ENCODE peak calls at places on chromosome 5, in five cellular contexts. M, Q, X, E and O are unnamed samples.

GRCh38 chr5:7877851-7878250 is 8.9 kb downstream of the MTRR start:
- DNase-seq in M (no peak), Q (no peak), X (no peak), E (no peak), O (peak; percentile 23)

GRCh38 chr5:116942622-116943021 is 368.0 kb upstream of the SEMA6A start:
- DNase-seq in M (no peak), Q (no peak), X (no peak), E (no peak), O (peak; percentile 4)

GRCh38 chr5:79297661-79298060 is 61.7 kb downstream of the JMY start:
- DNase-seq in M (peak; percentile 43), Q (no peak), X (no peak), E (no peak), O (no peak)

GRCh38 chr5:138981606-138982005 is 106.5 kb upstream of the LRRTM2 start:
- DNase-seq in M (peak; percentile 1), Q (no peak), X (no peak), E (no peak), O (no peak)

GRCh38 chr5:42516282-42517042 is 93.2 kb downstream of the GHR start:
- DNase-seq in M (no peak), Q (no peak), X (no peak), E (no peak), O (no peak)

GRCh38 chr5:84764227-84764626 is 379.5 kb upstream of the EDIL3 start:
- DNase-seq in M (no peak), Q (no peak), X (no peak), E (no peak), O (no peak)

GRCh38 chr5:98307811-98308210 is 465.7 kb upstream of the RGMB start:
- DNase-seq in M (peak; percentile 95), Q (no peak), X (no peak), E (no peak), O (no peak)

GRCh38 chr5:38426986-38427950 is 129.2 kb downstream of the LIFR start:
- DNase-seq in M (peak; percentile 21), Q (no peak), X (no peak), E (no peak), O (peak; percentile 65)

GRCh38 chr5:128143911-128144310 is 60.3 kb downstream of the SLC12A2 start:
- DNase-seq in M (no peak), Q (no peak), X (no peak), E (no peak), O (no peak)

GRCh38 chr5:66164044-66164790 is 20.1 kb downstream of the SREK1 start:
- DNase-seq in M (no peak), Q (peak; percentile 36), X (no peak), E (no peak), O (no peak)

GRCh38 chr5:168852329-168852728 is 273.2 kb upstream of the PANK3 start:
- DNase-seq in M (no peak), Q (no peak), X (no peak), E (no peak), O (no peak)

GRCh38 chr5:124932791-124933600 is 186.6 kb upstream of the ZNF608 start:
- DNase-seq in M (no peak), Q (peak; percentile 78), X (no peak), E (no peak), O (peak; percentile 59)

GRCh38 chr5:1217596-1218206 is 7.5 kb upstream of the SLC6A18 start:
- DNase-seq in M (no peak), Q (no peak), X (no peak), E (peak; percentile 38), O (no peak)

GRCh38 chr5:78407458-78407857 is 47.0 kb downstream of the SCAMP1 start:
- DNase-seq in M (no peak), Q (no peak), X (no peak), E (no peak), O (no peak)

GRCh38 chr5:39543335-39543734 is 118.6 kb upstream of the DAB2 start:
- DNase-seq in M (no peak), Q (no peak), X (no peak), E (no peak), O (no peak)

GRCh38 chr5:125446986-125447385 is 700.5 kb upstream of the ZNF608 start:
- DNase-seq in M (peak; percentile 89), Q (peak; percentile 33), X (no peak), E (no peak), O (peak; percentile 52)

DNA sequence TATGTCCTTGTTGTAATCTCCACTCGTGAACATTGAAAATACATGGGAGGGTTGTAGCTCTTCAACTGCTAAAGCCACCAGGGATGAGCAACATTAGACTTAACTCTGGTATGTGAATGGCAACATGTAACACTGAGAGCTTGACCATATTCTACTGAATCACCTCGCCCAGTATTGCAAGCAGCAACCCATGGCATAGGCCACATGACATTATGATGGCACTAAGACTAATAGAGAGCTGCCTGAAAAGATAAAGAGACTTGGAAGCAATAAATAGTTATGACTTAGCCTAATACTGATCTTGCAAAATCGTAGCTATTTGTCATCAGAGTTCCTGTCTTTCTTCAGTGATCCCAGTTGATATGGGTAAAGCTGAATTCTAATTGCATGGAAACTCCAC is 108.4 kb upstream of the NREP start:
- DNase-seq in M (peak; percentile 2), Q (no peak), X (no peak), E (no peak), O (no peak)
- TF ChIP-seq CTCF in M (no peak), Q (no peak), X (no peak), E (no peak), O (no peak)

GRCh38 chr5:88829053-88829452 is 53.9 kb downstream of the MEF2C start:
- DNase-seq in M (peak; percentile 7), Q (no peak), X (no peak), E (no peak), O (no peak)
- TF ChIP-seq CTCF in M (no peak), Q (no peak), X (no peak), E (no peak), O (no peak)

DNA sequence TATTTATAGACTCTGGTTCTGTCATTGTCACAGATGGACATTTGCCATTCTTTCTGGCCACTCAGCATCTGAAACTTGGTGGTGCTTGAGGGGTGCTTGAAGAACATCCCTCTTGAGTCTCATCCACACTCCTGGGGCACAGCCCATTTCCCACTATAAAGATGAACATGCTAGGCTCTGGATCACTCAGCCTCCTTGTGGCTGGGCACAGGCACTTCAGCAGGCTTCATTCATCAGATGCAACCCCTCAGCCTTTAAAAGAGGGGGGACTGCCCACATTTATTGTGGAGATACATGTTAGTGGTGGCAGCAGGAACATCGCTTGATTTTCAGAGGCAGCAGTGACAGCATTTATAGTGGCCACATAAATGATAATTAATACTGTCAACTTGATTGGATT is 124.7 kb upstream of the NIPBL start:
- DNase-seq in M (peak; percentile 28), Q (no peak), X (no peak), E (no peak), O (no peak)
- TF ChIP-seq CTCF in M (peak; percentile 33), Q (peak; percentile 11), X (no peak), E (peak; percentile 24), O (no peak)

GRCh38 chr5:141175933-141176332 is 1.7 kb upstream of the PCDHB8 start:
- DNase-seq in M (no peak), Q (no peak), X (no peak), E (no peak), O (no peak)

GRCh38 chr5:141172381-141173204 is at the start of gene PCDHB7:
- DNase-seq in M (no peak), Q (no peak), X (no peak), E (peak; percentile 29), O (peak; percentile 68)
- TF ChIP-seq CTCF in M (peak; percentile 45), Q (peak; percentile 51), X (no peak), E (peak; percentile 24), O (peak; percentile 59)

GRCh38 chr5:58477760-58478159 is 13.5 kb upstream of the GAPT start:
- DNase-seq in M (no peak), Q (no peak), X (no peak), E (no peak), O (no peak)
- TF ChIP-seq CTCF in M (peak; percentile 40), Q (no peak), X (no peak), E (no peak), O (peak; percentile 17)

GRCh38 chr5:108924457-108924961 is 176.8 kb downstream of the FER start:
- DNase-seq in M (peak; percentile 15), Q (no peak), X (no peak), E (no peak), O (no peak)
- TF ChIP-seq CTCF in M (peak; percentile 45), Q (peak; percentile 9), X (no peak), E (no peak), O (no peak)

DNA sequence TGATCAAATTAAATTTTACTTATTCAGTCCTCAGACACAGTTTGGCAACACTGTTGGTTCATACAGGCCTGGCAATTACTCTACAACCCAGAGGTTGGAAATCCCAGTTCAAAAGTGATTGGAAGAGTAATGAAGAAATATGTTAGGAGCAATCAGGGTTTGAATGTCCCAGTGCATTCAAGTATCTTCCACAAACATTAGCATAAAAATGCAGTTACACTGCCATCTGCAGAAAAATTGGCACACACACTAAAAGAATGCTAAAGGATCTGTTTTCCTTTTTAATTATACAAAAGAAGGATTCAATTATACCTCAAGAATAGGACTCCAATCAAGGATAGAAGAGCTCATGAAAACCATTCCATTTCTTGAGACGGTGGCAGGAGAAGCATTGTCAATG is 130.2 kb downstream of the DNAH5 start:
- DNase-seq in M (peak; percentile 75), Q (no peak), X (no peak), E (no peak), O (peak; percentile 33)
- TF ChIP-seq CTCF in M (peak; percentile 78), Q (no peak), X (no peak), E (no peak), O (peak; percentile 27)

GRCh38 chr5:110413856-110414255 is 312.6 kb downstream of the TMEM232 start:
- DNase-seq in M (no peak), Q (no peak), X (no peak), E (no peak), O (no peak)

DNA sequence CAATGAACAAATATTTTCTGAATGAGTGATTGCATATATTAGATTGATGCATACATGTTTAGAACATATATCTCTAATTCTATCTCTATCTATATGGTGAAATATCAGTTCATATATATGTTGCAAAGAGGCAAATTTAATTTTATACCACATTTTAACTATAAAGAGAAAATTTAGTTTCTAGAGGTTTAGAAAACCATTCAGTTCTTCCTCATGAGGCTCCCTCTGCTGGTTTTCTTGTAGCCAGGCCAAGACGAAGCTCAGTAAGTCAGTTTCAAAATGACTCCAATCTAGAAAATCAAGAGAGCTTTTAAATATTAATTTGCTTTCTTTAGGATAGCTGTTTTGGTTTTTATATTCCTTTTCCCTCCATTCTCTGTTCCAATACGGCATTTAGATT is 312.1 kb downstream of the TMEM232 start:
- DNase-seq in M (peak; percentile 31), Q (no peak), X (peak; percentile 9), E (no peak), O (peak; percentile 21)
- TF ChIP-seq CTCF in M (peak; percentile 68), Q (peak; percentile 23), X (peak; percentile 17), E (no peak), O (peak; percentile 21)